ENCODE peak calls at places on chromosomes 3 and 15, in seven cellular contexts. One of them, this sample, is unnamed.

GRCh38 chr15:69524850-69525249 is 72.2 kb downstream of the RPLP1 start:
- DNase-seq in A549: no peak
- DNase-seq in NT2/D1: no peak
- DNase-seq in GM12865: no peak
- DNase-seq in dorsolateral prefrontal cortex: no peak
- DNase-seq in fibroblast of pulmonary artery: no peak
- DNase-seq in suprapubic skin: no peak
- DNase-seq in this sample: no peak

GRCh38 chr3:47954562-47954961 is 61.7 kb downstream of the MAP4 start:
- DNase-seq in A549: no peak
- DNase-seq in NT2/D1: no peak
- DNase-seq in GM12865: no peak
- DNase-seq in dorsolateral prefrontal cortex: no peak
- DNase-seq in fibroblast of pulmonary artery: peak; percentile 33
- DNase-seq in suprapubic skin: no peak
- DNase-seq in this sample: no peak

GRCh38 chr3:46112296-46112695 is 85.0 kb upstream of the XCR1 start:
- DNase-seq in A549: no peak
- DNase-seq in NT2/D1: no peak
- DNase-seq in GM12865: no peak
- DNase-seq in dorsolateral prefrontal cortex: no peak
- DNase-seq in fibroblast of pulmonary artery: no peak
- DNase-seq in suprapubic skin: no peak
- DNase-seq in this sample: no peak

GRCh38 chr3:159854500-159855124 is 134.0 kb upstream of the IL12A start:
- DNase-seq in A549: peak; percentile 42
- DNase-seq in NT2/D1: no peak
- DNase-seq in GM12865: no peak
- DNase-seq in dorsolateral prefrontal cortex: no peak
- DNase-seq in fibroblast of pulmonary artery: peak; percentile 89
- DNase-seq in suprapubic skin: no peak
- DNase-seq in this sample: no peak

GRCh38 chr3:124396397-124396796 is 333.9 kb upstream of the UMPS start:
- DNase-seq in A549: no peak
- DNase-seq in NT2/D1: no peak
- DNase-seq in GM12865: no peak
- DNase-seq in dorsolateral prefrontal cortex: no peak
- DNase-seq in fibroblast of pulmonary artery: no peak
- DNase-seq in suprapubic skin: no peak
- DNase-seq in this sample: no peak

GRCh38 chr3:169363318-169363717 is 300.2 kb downstream of the MECOM start:
- DNase-seq in A549: no peak
- DNase-seq in NT2/D1: no peak
- DNase-seq in GM12865: no peak
- DNase-seq in dorsolateral prefrontal cortex: no peak
- DNase-seq in fibroblast of pulmonary artery: no peak
- DNase-seq in suprapubic skin: no peak
- DNase-seq in this sample: no peak

GRCh38 chr3:9271903-9272302 is 22.5 kb upstream of the SRGAP3 start:
- DNase-seq in A549: no peak
- DNase-seq in NT2/D1: no peak
- DNase-seq in GM12865: no peak
- DNase-seq in dorsolateral prefrontal cortex: no peak
- DNase-seq in fibroblast of pulmonary artery: no peak
- DNase-seq in suprapubic skin: no peak
- DNase-seq in this sample: no peak

GRCh38 chr3:100089802-100090668 is 24.3 kb downstream of the FILIP1L start:
- DNase-seq in A549: peak; percentile 40
- DNase-seq in NT2/D1: no peak
- DNase-seq in GM12865: peak; percentile 69
- DNase-seq in dorsolateral prefrontal cortex: no peak
- DNase-seq in fibroblast of pulmonary artery: peak; percentile 73
- DNase-seq in suprapubic skin: no peak
- DNase-seq in this sample: no peak

GRCh38 chr3:158808697-158809096 is 6.8 kb downstream of the MFSD1 start:
- DNase-seq in A549: no peak
- DNase-seq in NT2/D1: no peak
- DNase-seq in GM12865: no peak
- DNase-seq in dorsolateral prefrontal cortex: no peak
- DNase-seq in fibroblast of pulmonary artery: peak; percentile 23
- DNase-seq in suprapubic skin: no peak
- DNase-seq in this sample: no peak

GRCh38 chr15:68387288-68388143 is 44.4 kb downstream of the ITGA11 start:
- DNase-seq in A549: no peak
- DNase-seq in NT2/D1: no peak
- DNase-seq in GM12865: no peak
- DNase-seq in dorsolateral prefrontal cortex: no peak
- DNase-seq in fibroblast of pulmonary artery: no peak
- DNase-seq in suprapubic skin: peak; percentile 33
- DNase-seq in this sample: peak; percentile 62

GRCh38 chr3:153572654-153573053 is 410.6 kb downstream of the RAP2B start:
- DNase-seq in A549: no peak
- DNase-seq in NT2/D1: no peak
- DNase-seq in GM12865: no peak
- DNase-seq in dorsolateral prefrontal cortex: no peak
- DNase-seq in fibroblast of pulmonary artery: no peak
- DNase-seq in suprapubic skin: no peak
- DNase-seq in this sample: no peak

GRCh38 chr15:35118987-35119386 is 33.9 kb upstream of the NANOGP8 start:
- DNase-seq in A549: no peak
- DNase-seq in NT2/D1: no peak
- DNase-seq in GM12865: no peak
- DNase-seq in dorsolateral prefrontal cortex: no peak
- DNase-seq in fibroblast of pulmonary artery: no peak
- DNase-seq in suprapubic skin: no peak
- DNase-seq in this sample: no peak

GRCh38 chr3:105752791-105753415 is 115.9 kb downstream of the CBLB start:
- DNase-seq in A549: no peak
- DNase-seq in NT2/D1: no peak
- DNase-seq in GM12865: peak; percentile 41
- DNase-seq in dorsolateral prefrontal cortex: no peak
- DNase-seq in fibroblast of pulmonary artery: peak; percentile 53
- DNase-seq in suprapubic skin: no peak
- DNase-seq in this sample: no peak

GRCh38 chr3:163952499-163952898 is 1125.8 kb downstream of the SI start:
- DNase-seq in A549: no peak
- DNase-seq in NT2/D1: no peak
- DNase-seq in GM12865: no peak
- DNase-seq in dorsolateral prefrontal cortex: no peak
- DNase-seq in fibroblast of pulmonary artery: no peak
- DNase-seq in suprapubic skin: no peak
- DNase-seq in this sample: no peak

GRCh38 chr3:134364061-134364935 is 9.9 kb downstream of the AMOTL2 start:
- DNase-seq in A549: peak; percentile 94
- DNase-seq in NT2/D1: peak; percentile 97
- DNase-seq in GM12865: peak; percentile 12
- DNase-seq in dorsolateral prefrontal cortex: peak; percentile 82
- DNase-seq in fibroblast of pulmonary artery: peak; percentile 96
- DNase-seq in suprapubic skin: peak; percentile 95
- DNase-seq in this sample: peak; percentile 93

DNA sequence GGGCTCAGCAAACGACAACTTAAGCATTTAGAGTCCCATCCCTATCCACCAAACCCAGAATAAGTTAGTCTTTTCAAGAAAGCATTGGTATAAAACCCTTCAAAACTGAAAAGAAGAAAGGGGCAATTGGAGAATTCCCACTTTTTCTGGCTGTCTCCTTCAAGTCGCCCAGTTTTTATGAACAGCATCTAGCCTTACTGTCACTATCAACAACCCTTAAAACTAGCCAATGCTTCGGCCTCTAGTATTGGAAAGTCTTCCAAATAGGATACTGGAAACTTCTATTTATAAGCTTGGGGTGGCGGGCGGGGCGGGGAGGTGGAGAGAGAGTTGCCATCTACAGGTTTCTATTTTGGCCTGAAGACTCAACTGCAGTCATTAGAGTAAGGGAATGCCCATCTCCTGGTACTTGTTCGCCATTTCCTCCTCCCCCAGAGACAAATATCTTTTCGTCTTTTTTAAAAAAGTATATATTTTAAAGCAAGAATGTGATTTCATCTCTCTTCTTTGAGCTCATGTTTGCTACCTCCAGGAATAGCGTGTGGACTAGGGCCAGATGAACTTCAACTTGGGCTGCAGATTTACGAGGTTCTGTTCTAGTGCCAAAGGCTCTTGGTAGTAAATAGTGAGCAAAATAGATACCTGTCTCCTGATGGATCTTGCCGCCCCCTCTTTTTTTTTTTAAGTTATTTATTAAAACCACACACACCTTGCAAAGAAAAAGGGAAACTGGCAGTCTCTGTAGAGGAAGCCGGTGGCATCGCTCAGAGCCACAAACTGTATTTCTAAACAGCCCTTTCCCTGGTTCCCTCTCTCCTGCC is 2.7 kb downstream of the BCL6 start:
- DNase-seq in A549: no peak
- DNase-seq in NT2/D1: no peak
- DNase-seq in GM12865: no peak
- DNase-seq in dorsolateral prefrontal cortex: no peak
- DNase-seq in fibroblast of pulmonary artery: peak; percentile 57
- DNase-seq in suprapubic skin: no peak
- DNase-seq in this sample: no peak
- H3K4me3 ChIP-seq in A549: peak overlapping the region; percentile 69
- H3K4me3 ChIP-seq in NT2/D1: no peak overlapping the region
- H3K4me3 ChIP-seq in GM12865: no peak overlapping the region
- H3K4me3 ChIP-seq in dorsolateral prefrontal cortex: peak overlapping the region; percentile 75
- H3K4me3 ChIP-seq in fibroblast of pulmonary artery: peak overlapping the region; percentile 94
- H3K4me3 ChIP-seq in suprapubic skin: peak overlapping the region; percentile 93
- H3K4me3 ChIP-seq in this sample: peak overlapping the region; percentile 94

DNA sequence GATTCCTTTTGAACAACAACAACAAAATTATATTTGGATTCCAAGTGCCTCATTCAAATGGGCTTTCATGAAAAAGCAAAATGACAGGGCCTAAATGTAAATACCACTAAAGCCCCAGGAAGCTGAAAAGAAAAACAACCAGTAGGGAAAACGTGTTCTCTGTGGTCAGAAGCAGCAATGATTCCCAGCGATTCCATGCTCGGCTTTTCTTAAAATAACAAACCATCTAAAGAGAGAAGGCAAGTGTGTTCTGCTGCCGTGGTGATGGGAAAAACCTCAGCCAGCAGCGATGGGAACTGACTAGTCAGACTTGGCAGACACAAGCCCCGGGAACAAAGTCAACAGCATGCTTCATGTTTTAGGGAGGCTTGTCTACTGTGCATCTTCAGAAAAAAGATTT is 153.6 kb downstream of the TNIK start:
- DNase-seq in A549: no peak
- DNase-seq in NT2/D1: no peak
- DNase-seq in GM12865: no peak
- DNase-seq in dorsolateral prefrontal cortex: peak; percentile 65
- DNase-seq in fibroblast of pulmonary artery: peak; percentile 95
- DNase-seq in suprapubic skin: no peak
- DNase-seq in this sample: no peak
- H3K4me3 ChIP-seq in A549: no peak overlapping the region
- H3K4me3 ChIP-seq in NT2/D1: no peak overlapping the region
- H3K4me3 ChIP-seq in GM12865: no peak overlapping the region
- H3K4me3 ChIP-seq in dorsolateral prefrontal cortex: no peak overlapping the region
- H3K4me3 ChIP-seq in fibroblast of pulmonary artery: peak overlapping the region; percentile 0
- H3K4me3 ChIP-seq in suprapubic skin: no peak overlapping the region
- H3K4me3 ChIP-seq in this sample: no peak overlapping the region

GRCh38 chr15:88621789-88622604 is 857 bp downstream of the AEN start:
- DNase-seq in A549: peak; percentile 62
- DNase-seq in NT2/D1: no peak
- DNase-seq in GM12865: peak; percentile 73
- DNase-seq in dorsolateral prefrontal cortex: no peak
- DNase-seq in fibroblast of pulmonary artery: peak; percentile 51
- DNase-seq in suprapubic skin: no peak
- DNase-seq in this sample: no peak
- H3K4me3 ChIP-seq in A549: peak overlapping the region; percentile 82
- H3K4me3 ChIP-seq in NT2/D1: peak overlapping the region; percentile 70
- H3K4me3 ChIP-seq in GM12865: peak overlapping the region; percentile 68
- H3K4me3 ChIP-seq in dorsolateral prefrontal cortex: peak overlapping the region; percentile 83
- H3K4me3 ChIP-seq in fibroblast of pulmonary artery: peak overlapping the region; percentile 95
- H3K4me3 ChIP-seq in suprapubic skin: peak overlapping the region; percentile 92
- H3K4me3 ChIP-seq in this sample: peak overlapping the region; percentile 62

DNA sequence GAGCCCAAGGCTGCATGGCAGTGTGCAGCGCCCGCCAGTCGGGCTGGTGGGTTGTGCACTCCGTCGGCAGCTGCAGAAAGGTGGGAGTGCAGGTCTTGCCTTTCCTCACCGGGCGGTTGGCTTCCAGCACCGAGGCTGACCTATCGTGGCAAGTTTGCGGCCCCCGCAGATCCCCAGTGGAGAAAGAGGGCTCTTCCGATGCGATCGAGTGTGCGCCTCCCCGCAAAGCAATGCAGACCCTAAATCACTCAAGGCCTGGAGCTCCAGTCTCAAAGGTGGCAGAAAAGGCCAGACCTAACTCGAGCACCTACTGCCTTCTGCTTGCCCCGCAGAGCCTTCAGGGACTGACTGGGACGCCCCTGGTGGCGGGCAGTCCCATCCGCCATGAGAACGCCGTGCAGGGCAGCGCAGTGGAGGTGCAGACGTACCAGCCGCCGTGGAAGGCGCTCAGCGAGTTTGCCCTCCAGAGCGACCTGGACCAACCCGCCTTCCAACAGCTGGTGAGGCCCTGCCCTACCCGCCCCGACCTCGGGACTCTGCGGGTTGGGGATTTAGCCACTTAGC is 4.3 kb downstream of the ISL2 start:
- DNase-seq in A549: no peak
- DNase-seq in NT2/D1: no peak
- DNase-seq in GM12865: peak; percentile 64
- DNase-seq in dorsolateral prefrontal cortex: no peak
- DNase-seq in fibroblast of pulmonary artery: no peak
- DNase-seq in suprapubic skin: no peak
- DNase-seq in this sample: peak; percentile 87
- H3K4me3 ChIP-seq in A549: no peak overlapping the region
- H3K4me3 ChIP-seq in NT2/D1: peak overlapping the region; percentile 42
- H3K4me3 ChIP-seq in GM12865: peak overlapping the region; percentile 50
- H3K4me3 ChIP-seq in dorsolateral prefrontal cortex: peak overlapping the region; percentile 23
- H3K4me3 ChIP-seq in fibroblast of pulmonary artery: no peak overlapping the region
- H3K4me3 ChIP-seq in suprapubic skin: peak overlapping the region; percentile 46
- H3K4me3 ChIP-seq in this sample: no peak overlapping the region

GRCh38 chr3:127820871-127821853 is 1.2 kb downstream of the MGLL start:
- DNase-seq in A549: no peak
- DNase-seq in NT2/D1: no peak
- DNase-seq in GM12865: peak; percentile 60
- DNase-seq in dorsolateral prefrontal cortex: no peak
- DNase-seq in fibroblast of pulmonary artery: no peak
- DNase-seq in suprapubic skin: no peak
- DNase-seq in this sample: no peak
- H3K4me3 ChIP-seq in A549: peak overlapping the region; percentile 76
- H3K4me3 ChIP-seq in NT2/D1: no peak overlapping the region
- H3K4me3 ChIP-seq in GM12865: peak overlapping the region; percentile 98
- H3K4me3 ChIP-seq in dorsolateral prefrontal cortex: peak overlapping the region; percentile 88
- H3K4me3 ChIP-seq in fibroblast of pulmonary artery: no peak overlapping the region
- H3K4me3 ChIP-seq in suprapubic skin: peak overlapping the region; percentile 74
- H3K4me3 ChIP-seq in this sample: no peak overlapping the region

This sample was measured in lower leg skin.